ENCODE peak calls at places on chromosomes 3 and 15, in ten cellular contexts. A is activated CD8-positive, alpha-beta memory T cell treated with anti-CD3 and anti-CD28 coated beads for 4 hours; K is central memory CD4-positive, alpha-beta T cell; E is pulmonary artery endothelial cell; B is activated B cell treated with CpG ODN at 0.5 μM for 24 hours; Y is brain pericyte; F is brain microvascular endothelial cell; R is heart left ventricle; N is A549; G is T-helper 17 cell. X is an unnamed sample.
A peak's percentile ranks its signal among the peaks of the same experiment; 100 is the strongest.

GRCh38 chr15:70831094-70831911 is 22.7 kb downstream of the LARP6 start:
- DNase-seq in A (no peak), K (no peak), E (no peak), B (no peak), Y (no peak), F (no peak), R (no peak), N (no peak), G (no peak), X (no peak)

GRCh38 chr3:24545917-24546316 is 51.3 kb upstream of the THRB start:
- DNase-seq in A (no peak), K (no peak), E (no peak), B (no peak), Y (no peak), F (no peak), R (peak; percentile 25), N (no peak), G (no peak), X (no peak)

GRCh38 chr3:197746801-197747237 is 2.9 kb upstream of the FYTTD1 start:
- DNase-seq in A (no peak), K (no peak), E (no peak), B (no peak), Y (no peak), F (no peak), R (no peak), N (no peak), G (no peak), X (no peak)

GRCh38 chr3:43023766-43024165 is 44.7 kb downstream of the GASK1A start:
- DNase-seq in A (no peak), K (peak; percentile 2), E (no peak), B (no peak), Y (no peak), F (no peak), R (no peak), N (no peak), G (no peak), X (no peak)

GRCh38 chr3:45528429-45528828 is 66.1 kb upstream of the LIMD1 start:
- DNase-seq in A (no peak), K (no peak), E (no peak), B (no peak), Y (no peak), F (no peak), R (no peak), N (no peak), G (no peak), X (no peak)

GRCh38 chr15:62779041-62779810 is 263.3 kb upstream of the TPM1 start:
- DNase-seq in A (no peak), K (no peak), E (peak; percentile 71), B (no peak), Y (no peak), F (peak; percentile 28), R (peak; percentile 75), N (no peak), G (no peak), X (no peak)

GRCh38 chr15:79329186-79329611 is 18.3 kb downstream of the TMED3 start:
- DNase-seq in A (no peak), K (no peak), E (peak; percentile 57), B (no peak), Y (peak; percentile 93), F (peak; percentile 72), R (no peak), N (no peak), G (no peak), X (no peak)

GRCh38 chr3:183824761-183825379 is 507 bp downstream of the MAP6D1 start:
- DNase-seq in A (no peak), K (no peak), E (no peak), B (peak; percentile 21), Y (no peak), F (no peak), R (no peak), N (peak; percentile 23), G (no peak), X (no peak)

GRCh38 chr15:81941479-81941878 is 104.3 kb downstream of the MEX3B start:
- DNase-seq in A (no peak), K (no peak), E (no peak), B (no peak), Y (peak; percentile 34), F (no peak), R (no peak), N (no peak), G (no peak), X (no peak)

GRCh38 chr3:133941390-133941789 is 45.7 kb upstream of the RAB6B start:
- DNase-seq in A (no peak), K (no peak), E (no peak), B (no peak), Y (no peak), F (peak; percentile 14), R (no peak), N (no peak), G (no peak), X (no peak)

GRCh38 chr15:35252351-35252865 is 167.3 kb upstream of the NANOGP8 start:
- DNase-seq in A (no peak), K (no peak), E (no peak), B (no peak), Y (no peak), F (no peak), R (no peak), N (no peak), G (no peak), X (no peak)

GRCh38 chr3:48088056-48088748 is 72.0 kb upstream of the MAP4 start:
- DNase-seq in A (peak; percentile 1), K (no peak), E (no peak), B (no peak), Y (no peak), F (peak; percentile 8), R (peak; percentile 61), N (no peak), G (no peak), X (no peak)

GRCh38 chr15:44033894-44034293 is 161.2 kb downstream of the FRMD5 start:
- DNase-seq in A (no peak), K (no peak), E (peak; percentile 84), B (no peak), Y (no peak), F (peak; percentile 71), R (no peak), N (no peak), G (no peak), X (peak; percentile 84)

GRCh38 chr15:74399100-74399499 is 31.7 kb upstream of the CYP11A1 start:
- DNase-seq in A (no peak), K (no peak), E (no peak), B (no peak), Y (no peak), F (no peak), R (no peak), N (no peak), G (no peak), X (no peak)

GRCh38 chr15:42716626-42717025 is 20.3 kb downstream of the CDAN1 start:
- DNase-seq in A (no peak), K (no peak), E (no peak), B (no peak), Y (no peak), F (peak; percentile 30), R (no peak), N (no peak), G (no peak), X (no peak)

GRCh38 chr3:60304103-60304502 is 947.1 kb downstream of the FHIT start:
- DNase-seq in A (no peak), K (no peak), E (no peak), B (no peak), Y (no peak), F (no peak), R (no peak), N (no peak), G (no peak), X (no peak)

GRCh38 chr3:116263842-116264545 is 181.3 kb downstream of the LSAMP start:
- DNase-seq in A (no peak), K (no peak), E (no peak), B (no peak), Y (no peak), F (peak; percentile 4), R (peak; percentile 23), N (no peak), G (no peak), X (peak; percentile 37)

GRCh38 chr3:131356006-131356405 is 25.6 kb upstream of the NUDT16 start:
- DNase-seq in A (no peak), K (no peak), E (no peak), B (no peak), Y (no peak), F (no peak), R (no peak), N (no peak), G (no peak), X (no peak)

GRCh38 chr15:38354321-38354929 is 99.5 kb upstream of the FAM98B start:
- DNase-seq in A (peak; percentile 12), K (peak; percentile 32), E (peak; percentile 39), B (peak; percentile 16), Y (peak; percentile 49), F (peak; percentile 74), R (peak; percentile 61), N (peak; percentile 20), G (no peak), X (peak; percentile 57)

GRCh38 chr3:159077860-159078259 is 276.0 kb downstream of the MFSD1 start:
- DNase-seq in A (no peak), K (no peak), E (no peak), B (no peak), Y (no peak), F (peak; percentile 59), R (no peak), N (no peak), G (no peak), X (no peak)

GRCh38 chr3:129415378-129415777 is 13.1 kb downstream of the EFCAB12 start:
- DNase-seq in A (no peak), K (no peak), E (no peak), B (no peak), Y (no peak), F (no peak), R (no peak), N (no peak), G (no peak), X (no peak)

GRCh38 chr3:425094-425493 is 228.5 kb downstream of the CHL1 start:
- DNase-seq in A (no peak), K (no peak), E (no peak), B (no peak), Y (no peak), F (no peak), R (no peak), N (no peak), G (no peak), X (no peak)

GRCh38 chr3:160540546-160540945 is 24.8 kb downstream of the KPNA4 start:
- DNase-seq in A (no peak), K (no peak), E (no peak), B (no peak), Y (no peak), F (peak; percentile 22), R (no peak), N (no peak), G (no peak), X (no peak)

GRCh38 chr15:89208256-89208655 is 13.1 kb downstream of the RLBP1 start:
- DNase-seq in A (no peak), K (no peak), E (no peak), B (no peak), Y (no peak), F (no peak), R (no peak), N (no peak), G (no peak), X (no peak)

GRCh38 chr15:52114656-52115055 is 2.1 kb upstream of the BCL2L10 start:
- DNase-seq in A (no peak), K (no peak), E (no peak), B (no peak), Y (no peak), F (no peak), R (no peak), N (no peak), G (no peak), X (no peak)